ENCODE peak calls at places on chromosomes 1 and 21, in five cellular contexts. F is stomach, Y is neural crest cell, S is MM.1S, G is PC-9. V is an unnamed sample.

GRCh38 chr1:198662821-198663220 is 24.0 kb downstream of the PTPRC start:
- DNase-seq in F (no peak), Y (no peak), S (no peak), G (no peak), V (no peak)

GRCh38 chr1:20472860-20473711 is 12.9 kb downstream of the CAMK2N1 start:
- DNase-seq in F (peak), Y (peak), S (no peak), G (no peak), V (peak)

GRCh38 chr1:176227579-176227978 is 20.5 kb upstream of the COP1 start:
- DNase-seq in F (no peak), Y (no peak), S (no peak), G (no peak), V (no peak)

GRCh38 chr1:59276317-59276914 is 20.5 kb upstream of the FGGY start:
- DNase-seq in F (no peak), Y (no peak), S (no peak), G (no peak), V (no peak)

GRCh38 chr21:40227111-40227510 is 359.9 kb downstream of the PCP4 start:
- DNase-seq in F (no peak), Y (no peak), S (no peak), G (no peak), V (no peak)

GRCh38 chr21:43331962-43332458 is 94.9 kb downstream of the SIK1 start:
- DNase-seq in F (no peak), Y (no peak), S (no peak), G (peak), V (no peak)

GRCh38 chr1:183210678-183211077 is 24.6 kb downstream of the LAMC2 start:
- DNase-seq in F (no peak), Y (no peak), S (no peak), G (no peak), V (no peak)

GRCh38 chr1:109873278-109874175 is 37.1 kb upstream of the CSF1 start:
- DNase-seq in F (no peak), Y (no peak), S (no peak), G (no peak), V (no peak)

GRCh38 chr1:220922951-220923350 is 43.7 kb downstream of the HLX start:
- DNase-seq in F (no peak), Y (no peak), S (no peak), G (no peak), V (no peak)

GRCh38 chr1:167489581-167490340 is 28.6 kb downstream of the CD247 start:
- DNase-seq in F (no peak), Y (peak), S (no peak), G (no peak), V (no peak)

GRCh38 chr1:6259491-6260362 is 1.2 kb downstream of the GPR153 start:
- DNase-seq in F (peak), Y (peak), S (peak), G (peak), V (peak)

GRCh38 chr1:24322636-24323177 is 3.5 kb downstream of the GRHL3 start:
- DNase-seq in F (no peak), Y (no peak), S (peak), G (no peak), V (no peak)

GRCh38 chr1:23343246-23344110 is 606 bp downstream of the HNRNPR start:
- DNase-seq in F (peak), Y (peak), S (peak), G (peak), V (no peak)

GRCh38 chr1:160116277-160117147 is 953 bp downstream of the ATP1A2 start:
- DNase-seq in F (no peak), Y (no peak), S (no peak), G (no peak), V (no peak)

GRCh38 chr1:225907341-225907740 is 16.7 kb downstream of the PYCR2 start:
- DNase-seq in F (no peak), Y (no peak), S (no peak), G (no peak), V (no peak)

GRCh38 chr1:8823295-8823664 is 5.8 kb upstream of the RERE start:
- DNase-seq in F (no peak), Y (no peak), S (no peak), G (no peak), V (no peak)

GRCh38 chr1:10726355-10726754 is 70.1 kb downstream of the CASZ1 start:
- DNase-seq in F (peak), Y (no peak), S (no peak), G (peak), V (no peak)

GRCh38 chr1:81433676-81434075 is 367.1 kb upstream of the ADGRL2 start:
- DNase-seq in F (no peak), Y (no peak), S (no peak), G (no peak), V (no peak)

GRCh38 chr1:182259229-182259872 is 132.2 kb downstream of the GLUL start:
- DNase-seq in F (peak), Y (no peak), S (peak), G (peak), V (no peak)

GRCh38 chr1:145993618-145994390 is 2.6 kb downstream of the TXNIP start:
- DNase-seq in F (peak), Y (no peak), S (peak), G (no peak), V (no peak)

GRCh38 chr1:76668046-76668445 is 199.2 kb upstream of the ST6GALNAC5 start:
- DNase-seq in F (no peak), Y (no peak), S (no peak), G (no peak), V (no peak)

GRCh38 chr1:4268890-4269286 is 368.8 kb upstream of the C1orf174 start:
- DNase-seq in F (no peak), Y (no peak), S (no peak), G (no peak), V (no peak)

GRCh38 chr21:34771512-34772028 is 102.8 kb downstream of the CLIC6 start:
- DNase-seq in F (no peak), Y (no peak), S (no peak), G (peak), V (no peak)

GRCh38 chr1:209621329-209621728 is 30.9 kb downstream of the LAMB3 start:
- DNase-seq in F (no peak), Y (no peak), S (no peak), G (no peak), V (no peak)

GRCh38 chr1:185208626-185209170 is 51.7 kb downstream of the SWT1 start:
- DNase-seq in F (no peak), Y (no peak), S (no peak), G (no peak), V (no peak)

GRCh38 chr1:243791586-243792267 is 58.3 kb downstream of the AKT3 start:
- DNase-seq in F (no peak), Y (no peak), S (no peak), G (no peak), V (no peak)

GRCh38 chr21:32372755-32373154 is 20.1 kb downstream of the URB1 start:
- DNase-seq in F (no peak), Y (no peak), S (no peak), G (no peak), V (no peak)

GRCh38 chr21:35294231-35294898 is 245.3 kb upstream of the RUNX1 start:
- DNase-seq in F (peak), Y (no peak), S (peak), G (no peak), V (no peak)

GRCh38 chr21:35651166-35651565 is 409.2 kb downstream of the SETD4 start:
- DNase-seq in F (no peak), Y (no peak), S (no peak), G (no peak), V (no peak)

GRCh38 chr1:114423455-114423854 is 87.5 kb downstream of the TRIM33 start:
- DNase-seq in F (no peak), Y (no peak), S (no peak), G (no peak), V (no peak)

GRCh38 chr1:114427612-114428011 is 83.4 kb downstream of the TRIM33 start:
- DNase-seq in F (no peak), Y (no peak), S (no peak), G (no peak), V (no peak)

GRCh38 chr1:114431026-114431425 is 80.0 kb downstream of the TRIM33 start:
- DNase-seq in F (no peak), Y (no peak), S (no peak), G (no peak), V (no peak)

DNA sequence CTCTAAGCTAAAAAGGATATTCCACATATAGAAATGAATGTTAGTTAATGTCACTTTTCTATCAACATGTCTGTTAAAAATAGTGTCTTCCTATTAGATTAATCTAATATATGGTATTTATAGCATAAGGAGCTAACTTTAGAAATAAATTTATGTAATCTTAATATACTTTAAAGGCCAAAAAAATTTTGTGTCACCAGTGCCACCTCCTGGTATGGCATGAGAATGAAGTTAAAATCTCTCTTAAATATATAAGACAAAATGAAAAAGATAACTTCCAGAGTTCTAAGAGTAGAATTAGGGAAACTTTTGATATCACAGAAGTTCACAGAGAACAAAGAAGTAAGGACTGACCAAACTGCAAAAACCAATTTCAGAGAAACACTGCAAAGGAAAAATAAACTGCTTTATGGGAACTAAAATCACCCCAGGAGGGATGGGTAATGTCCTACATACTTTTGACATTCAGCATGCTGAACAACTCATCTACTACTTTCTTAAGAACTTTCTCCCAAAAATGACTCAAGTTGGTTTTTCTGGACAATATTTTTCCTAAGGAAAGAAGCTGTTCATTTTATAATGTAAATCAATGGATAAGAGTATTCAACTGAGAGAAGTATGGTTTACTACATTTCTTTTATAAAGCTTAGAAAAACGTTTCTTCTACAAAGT is 82.8 kb downstream of the TRIM33 start:
- DNase-seq in F (no peak), Y (no peak), S (no peak), G (peak), V (no peak)
- TF ChIP-seq CTCF in F (no peak), Y (peak), S (peak), G (peak), V (peak)

GRCh38 chr1:206117151-206117948 is at the start of gene AVPR1B:
- DNase-seq in F (peak), Y (peak), S (peak), G (peak), V (peak)
- TF ChIP-seq CTCF in F (no peak), Y (peak), S (peak), G (no peak), V (peak)

DNA sequence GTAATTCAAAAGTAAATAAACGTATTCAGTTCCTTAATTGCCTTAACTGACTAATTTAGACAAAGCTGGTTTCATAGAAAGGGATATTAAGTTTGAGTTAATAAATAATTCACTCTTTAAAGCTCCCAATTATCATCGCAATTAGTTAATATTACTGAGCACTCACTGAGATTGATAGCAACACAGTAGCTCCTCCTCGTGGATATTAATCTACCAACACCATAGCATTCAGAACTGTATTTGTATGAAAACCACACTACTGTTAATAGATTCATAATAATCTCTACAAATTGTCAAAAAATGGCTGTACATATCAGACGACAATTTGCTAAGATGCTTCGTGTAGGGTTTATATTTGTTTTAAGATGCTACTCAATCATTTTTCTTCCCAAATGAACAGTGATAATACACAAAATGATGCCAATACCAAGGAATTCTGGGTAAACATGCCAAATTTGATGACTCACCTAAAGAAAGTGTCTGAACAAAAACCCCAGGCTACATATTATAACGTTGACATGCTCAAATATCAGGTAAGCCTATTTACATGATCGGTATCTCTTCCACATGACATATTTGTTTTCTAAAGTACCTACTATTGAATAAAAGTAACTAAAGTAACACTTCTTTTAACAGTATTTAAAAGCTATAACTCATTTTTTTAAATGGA is 18.8 kb upstream of the DYNLT5 start:
- DNase-seq in F (no peak), Y (no peak), S (peak), G (no peak), V (no peak)
- TF ChIP-seq CTCF in F (no peak), Y (no peak), S (peak), G (peak), V (no peak)

GRCh38 chr1:17520041-17520440 is 19.5 kb upstream of the ARHGEF10L start:
- DNase-seq in F (peak), Y (no peak), S (no peak), G (peak), V (no peak)

GRCh38 chr1:17514776-17515175 is 24.7 kb upstream of the ARHGEF10L start:
- DNase-seq in F (no peak), Y (no peak), S (no peak), G (no peak), V (no peak)

GRCh38 chr1:17513131-17513530 is 26.4 kb upstream of the ARHGEF10L start:
- DNase-seq in F (no peak), Y (no peak), S (no peak), G (no peak), V (no peak)

GRCh38 chr1:17520473-17521319 is 18.8 kb upstream of the ARHGEF10L start:
- DNase-seq in F (no peak), Y (no peak), S (no peak), G (no peak), V (no peak)

GRCh38 chr1:17516303-17517214 is 22.9 kb upstream of the ARHGEF10L start:
- DNase-seq in F (peak), Y (no peak), S (no peak), G (peak), V (no peak)
- TF ChIP-seq CTCF in F (no peak), Y (no peak), S (no peak), G (no peak), V (no peak)

GRCh38 chr1:48222501-48223242 is at the start of gene SLC5A9:
- DNase-seq in F (peak), Y (no peak), S (no peak), G (no peak), V (no peak)

GRCh38 chr1:48223372-48224081 is 1.0 kb downstream of the SLC5A9 start:
- DNase-seq in F (no peak), Y (no peak), S (no peak), G (no peak), V (no peak)

GRCh38 chr1:48228156-48228555 is 5.6 kb downstream of the SLC5A9 start:
- DNase-seq in F (no peak), Y (no peak), S (no peak), G (no peak), V (no peak)

GRCh38 chr1:48227165-48228013 is 4.9 kb downstream of the SLC5A9 start:
- DNase-seq in F (no peak), Y (no peak), S (peak), G (no peak), V (no peak)

GRCh38 chr1:48225579-48225978 is 3.1 kb downstream of the SLC5A9 start:
- DNase-seq in F (no peak), Y (no peak), S (no peak), G (no peak), V (no peak)
- TF ChIP-seq CTCF in F (no peak), Y (no peak), S (no peak), G (no peak), V (no peak)

GRCh38 chr1:228734881-228735801 is at the start of gene RHOU:
- DNase-seq in F (peak), Y (peak), S (peak), G (no peak), V (peak)
- TF ChIP-seq CTCF in F (peak), Y (peak), S (peak), G (no peak), V (peak)

GRCh38 chr1:195717651-195718050 is 890.6 kb downstream of the KCNT2 start:
- DNase-seq in F (no peak), Y (no peak), S (no peak), G (no peak), V (no peak)
- TF ChIP-seq CTCF in F (no peak), Y (peak), S (peak), G (peak), V (peak)